ENCODE peak calls at places on chromosomes 6 and 20, in ten cellular contexts. V is GM23338; L is PC-3; H is activated CD8-positive, alpha-beta T cell treated with anti-CD3 and anti-CD28 coated beads for 36 hours; X is upper lobe of right lung; I is heart left ventricle; K is stomach; U is DND-41; C is esophagus squamous epithelium; Y is endothelial cell. B is an unnamed sample.

GRCh38 chr20:38049800-38050199 is 16.3 kb downstream of the RPRD1B start:
- DNase-seq in X (no peak), I (no peak), H (no peak), K (no peak), U (no peak), Y (no peak), V (no peak), L (peak), C (no peak), B (no peak)

GRCh38 chr6:138104618-138105213 is 2.5 kb downstream of the PERP start:
- DNase-seq in U (no peak), V (no peak), X (no peak), K (no peak), L (no peak), H (no peak), C (no peak), I (no peak), Y (no peak), B (no peak)

GRCh38 chr20:47956261-47956995 is 171.1 kb upstream of the SULF2 start:
- DNase-seq in I (peak), V (no peak), C (no peak), K (no peak), L (no peak), U (no peak), H (no peak), Y (no peak), X (no peak), B (no peak)

GRCh38 chr20:23629017-23629541 is 8.7 kb downstream of the CST3 start:
- DNase-seq in U (no peak), H (no peak), V (no peak), C (no peak), L (peak), I (no peak), X (no peak), K (peak), Y (no peak), B (no peak)

GRCh38 chr20:52975024-52975732 is 3.0 kb downstream of the TSHZ2 start:
- DNase-seq in X (no peak), U (no peak), C (no peak), I (no peak), V (no peak), H (no peak), Y (no peak), K (peak), L (peak), B (no peak)

GRCh38 chr20:1528811-1529210 is 28.7 kb downstream of the SIRPD start:
- DNase-seq in Y (no peak), L (peak), I (no peak), V (no peak), X (no peak), K (no peak), C (no peak), U (no peak), H (no peak), B (no peak)

GRCh38 chr20:7924692-7925091 is 15.6 kb downstream of the HAO1 start:
- DNase-seq in H (no peak), L (peak), K (no peak), C (no peak), X (no peak), V (no peak), I (no peak), Y (no peak), U (no peak), B (no peak)

GRCh38 chr20:8639112-8639778 is 429.6 kb upstream of the PLCB4 start:
- DNase-seq in Y (no peak), X (no peak), I (no peak), L (no peak), V (no peak), H (no peak), C (no peak), K (no peak), U (no peak), B (no peak)

GRCh38 chr20:52828199-52828598 is 144.0 kb upstream of the TSHZ2 start:
- DNase-seq in X (no peak), Y (no peak), U (no peak), V (no peak), I (no peak), C (no peak), L (no peak), K (no peak), H (no peak), B (no peak)

GRCh38 chr6:50842446-50842845 is 23.8 kb downstream of the TFAP2B start:
- DNase-seq in C (no peak), L (no peak), I (no peak), Y (no peak), V (peak), U (no peak), X (no peak), K (no peak), H (no peak), B (no peak)

GRCh38 chr20:49230575-49231211 is 11.5 kb downstream of the DDX27 start:
- DNase-seq in U (no peak), K (no peak), I (peak), Y (no peak), V (no peak), L (no peak), X (peak), C (no peak), H (no peak), B (peak)

GRCh38 chr6:41713650-41714291 is 21.6 kb downstream of the TFEB start:
- DNase-seq in U (no peak), K (peak), X (no peak), L (no peak), Y (no peak), I (peak), C (no peak), H (peak), V (no peak), B (no peak)

GRCh38 chr6:5333653-5334052 is 72.3 kb downstream of the FARS2 start:
- DNase-seq in U (no peak), I (no peak), K (no peak), V (no peak), X (no peak), Y (no peak), L (peak), C (no peak), H (no peak), B (no peak)

GRCh38 chr6:42813906-42814444 is 32.1 kb downstream of the BICRAL start:
- DNase-seq in H (no peak), C (no peak), L (no peak), V (no peak), K (no peak), X (no peak), Y (no peak), U (no peak), I (no peak), B (no peak)

GRCh38 chr6:113774122-113774835 is 82.9 kb upstream of the MARCKS start:
- DNase-seq in C (no peak), I (no peak), L (no peak), H (no peak), V (peak), X (no peak), Y (no peak), U (no peak), K (no peak), B (no peak)

GRCh38 chr6:158630944-158631616 is 13.5 kb downstream of the DYNLT1 start:
- DNase-seq in I (peak), C (no peak), U (no peak), X (peak), Y (no peak), V (no peak), H (no peak), K (peak), L (no peak), B (no peak)

GRCh38 chr6:42281016-42281533 is 63.4 kb upstream of the MRPS10 start:
- DNase-seq in K (no peak), H (no peak), I (no peak), U (no peak), X (no peak), C (no peak), V (no peak), Y (no peak), L (no peak), B (no peak)

GRCh38 chr6:165439928-165440554 is 130.6 kb upstream of the C6orf118 start:
- DNase-seq in H (no peak), K (no peak), X (no peak), C (no peak), I (no peak), L (peak), Y (no peak), V (peak), U (no peak), B (no peak)

GRCh38 chr20:13029687-13030510 is 21.1 kb downstream of the SPTLC3 start:
- DNase-seq in L (peak), Y (no peak), I (no peak), V (no peak), U (no peak), H (peak), X (no peak), K (peak), C (no peak), B (no peak)

GRCh38 chr6:35496036-35496850 is 636 bp downstream of the TEAD3 start:
- DNase-seq in K (peak), Y (peak), H (no peak), U (no peak), X (peak), L (peak), V (peak), I (peak), C (no peak), B (peak)

GRCh38 chr6:70131528-70131927 is 171.4 kb downstream of the COL9A1 start:
- DNase-seq in H (no peak), L (no peak), U (no peak), Y (no peak), V (no peak), K (no peak), I (no peak), C (no peak), X (no peak), B (no peak)

GRCh38 chr20:43824279-43824678 is 90.4 kb upstream of the TOX2 start:
- DNase-seq in K (no peak), C (no peak), U (no peak), I (no peak), X (peak), L (no peak), H (no peak), Y (no peak), V (no peak), B (no peak)

GRCh38 chr20:63895886-63896135 is 885 bp downstream of the DNAJC5 start:
- DNase-seq in H (no peak), V (no peak), I (no peak), C (no peak), Y (no peak), L (peak), U (no peak), X (no peak), K (no peak), B (no peak)

GRCh38 chr6:77063494-77063893 is 399.8 kb downstream of the HTR1B start:
- DNase-seq in V (no peak), X (no peak), U (no peak), L (no peak), I (no peak), H (no peak), C (no peak), Y (no peak), K (no peak), B (no peak)

GRCh38 chr20:8853805-8854338 is 215.0 kb upstream of the PLCB4 start:
- DNase-seq in X (no peak), K (no peak), V (peak), C (no peak), I (peak), H (peak), U (peak), L (peak), Y (peak), B (no peak)

GRCh38 chr6:46940433-46941226 is 18.9 kb upstream of the ADGRF5 start:
- DNase-seq in C (no peak), H (no peak), U (no peak), K (no peak), V (no peak), I (no peak), X (no peak), L (peak), Y (no peak), B (no peak)

GRCh38 chr6:47733879-47734558 is 35.6 kb downstream of the ADGRF4 start:
- DNase-seq in Y (no peak), K (no peak), U (no peak), H (no peak), X (no peak), C (no peak), I (no peak), L (peak), V (peak), B (no peak)

GRCh38 chr6:157066781-157067491 is 256.4 kb downstream of the TMEM242 start:
- DNase-seq in Y (no peak), X (no peak), K (no peak), I (no peak), L (peak), C (no peak), U (no peak), H (peak), V (no peak), B (no peak)

GRCh38 chr6:87155920-87156600 is 695 bp downstream of the ZNF292 start:
- DNase-seq in U (no peak), H (peak), K (peak), I (peak), L (peak), V (peak), Y (peak), C (no peak), X (peak), B (peak)

GRCh38 chr6:27771240-27771639 is 141.0 kb downstream of the OR2B2 start:
- DNase-seq in H (no peak), K (no peak), V (no peak), Y (no peak), I (no peak), X (no peak), U (no peak), L (no peak), C (no peak), B (no peak)

GRCh38 chr6:74925683-74926082 is 280.2 kb downstream of the COL12A1 start:
- DNase-seq in V (no peak), Y (peak), X (no peak), I (no peak), H (no peak), K (no peak), U (no peak), C (no peak), L (no peak), B (no peak)

GRCh38 chr6:9933674-9934073 is 481.2 kb downstream of the TFAP2A start:
- DNase-seq in U (no peak), C (no peak), V (no peak), Y (no peak), L (peak), I (no peak), H (no peak), K (no peak), X (no peak), B (no peak)

GRCh38 chr20:31496761-31497295 is 17.4 kb upstream of the HM13 start:
- DNase-seq in L (no peak), C (no peak), I (peak), K (no peak), U (no peak), Y (no peak), V (no peak), H (no peak), X (no peak), B (peak)

GRCh38 chr6:141173529-141173928 is 959.2 kb upstream of the GJE1 start:
- DNase-seq in H (no peak), Y (no peak), K (no peak), U (no peak), I (no peak), V (no peak), X (no peak), L (no peak), C (no peak), B (no peak)

GRCh38 chr6:33418690-33419291 is 884 bp upstream of the CUTA start:
- DNase-seq in L (no peak), U (no peak), Y (no peak), K (no peak), I (no peak), X (no peak), V (peak), C (no peak), H (peak), B (no peak)
- TF ChIP-seq CTCF in L (no peak), U (no peak), Y (no peak), K (no peak), I (no peak), X (no peak), V (no peak), C (no peak), H (no peak), B (no peak)

DNA sequence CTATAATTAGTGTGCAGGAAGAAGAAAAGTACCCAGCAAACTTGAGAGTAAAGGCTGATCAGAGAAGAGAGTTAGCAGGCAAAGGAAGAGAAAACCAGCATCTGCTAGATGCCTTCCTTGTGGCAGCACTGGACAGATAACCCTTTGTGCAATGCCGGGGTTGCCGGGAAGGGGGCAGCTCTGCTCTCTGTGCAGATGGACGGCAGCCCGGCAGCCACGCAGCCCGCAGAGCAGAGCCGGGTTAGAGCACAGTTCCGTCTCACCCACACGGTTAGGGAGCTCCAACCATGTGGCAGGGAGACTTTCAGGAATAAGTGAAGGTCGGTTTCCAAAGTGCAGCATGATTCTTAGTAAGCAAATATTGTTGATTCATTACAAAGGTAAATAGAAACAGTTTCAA is 80.0 kb upstream of the RPS6KA2 start:
- DNase-seq in H (peak), X (peak), C (no peak), I (peak), V (peak), Y (peak), L (peak), K (peak), U (peak), B (peak)
- TF ChIP-seq CTCF in H (no peak), X (peak), C (no peak), I (peak), V (peak), Y (no peak), L (peak), K (peak), U (peak), B (peak)

DNA sequence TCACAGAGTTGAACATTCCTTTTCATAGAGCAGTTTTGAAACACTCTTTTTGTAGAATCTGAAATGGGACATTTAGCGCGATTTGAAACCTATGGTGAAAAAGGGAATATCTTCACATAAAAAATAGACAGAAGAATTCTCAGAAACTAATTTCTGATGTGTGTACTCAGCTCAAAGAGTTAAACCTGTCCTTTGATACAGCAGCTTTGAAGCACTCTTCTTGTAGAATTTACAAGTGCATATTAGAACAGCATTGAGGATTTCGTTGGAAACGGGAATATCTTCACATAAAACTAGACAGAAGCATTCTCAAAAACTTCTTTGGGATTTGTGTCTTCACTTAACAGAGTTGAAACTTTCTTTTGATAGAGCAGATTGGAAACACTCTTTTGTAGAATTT is 650.7 kb upstream of the ZNF337 start:
- DNase-seq in K (no peak), L (no peak), Y (no peak), V (no peak), C (no peak), I (no peak), U (no peak), H (no peak), X (no peak), B (no peak)
- TF ChIP-seq CTCF in K (no peak), L (no peak), Y (no peak), V (no peak), C (no peak), I (no peak), U (no peak), H (no peak), X (no peak), B (no peak)

GRCh38 chr20:21801193-21801592 is 95.7 kb downstream of the PAX1 start:
- DNase-seq in C (no peak), U (no peak), I (no peak), H (no peak), K (no peak), V (no peak), Y (no peak), L (no peak), X (no peak), B (no peak)

GRCh38 chr20:21798384-21798783 is 92.9 kb downstream of the PAX1 start:
- DNase-seq in H (no peak), V (no peak), C (no peak), X (no peak), K (no peak), Y (no peak), U (no peak), I (no peak), L (no peak), B (no peak)

GRCh38 chr20:21796059-21796458 is 90.6 kb downstream of the PAX1 start:
- DNase-seq in I (no peak), C (no peak), X (no peak), K (no peak), Y (no peak), V (peak), H (peak), L (peak), U (peak), B (no peak)
- TF ChIP-seq CTCF in I (no peak), C (no peak), X (no peak), K (no peak), Y (no peak), V (peak), H (no peak), L (peak), U (peak), B (no peak)

GRCh38 chr6:168658059-168658458 is 217.1 kb downstream of the SMOC2 start:
- DNase-seq in C (no peak), X (no peak), K (no peak), H (no peak), Y (no peak), I (no peak), L (no peak), V (no peak), U (no peak), B (no peak)
- TF ChIP-seq CTCF in C (no peak), X (no peak), K (no peak), H (no peak), Y (no peak), I (no peak), L (no peak), V (peak), U (no peak), B (no peak)

DNA sequence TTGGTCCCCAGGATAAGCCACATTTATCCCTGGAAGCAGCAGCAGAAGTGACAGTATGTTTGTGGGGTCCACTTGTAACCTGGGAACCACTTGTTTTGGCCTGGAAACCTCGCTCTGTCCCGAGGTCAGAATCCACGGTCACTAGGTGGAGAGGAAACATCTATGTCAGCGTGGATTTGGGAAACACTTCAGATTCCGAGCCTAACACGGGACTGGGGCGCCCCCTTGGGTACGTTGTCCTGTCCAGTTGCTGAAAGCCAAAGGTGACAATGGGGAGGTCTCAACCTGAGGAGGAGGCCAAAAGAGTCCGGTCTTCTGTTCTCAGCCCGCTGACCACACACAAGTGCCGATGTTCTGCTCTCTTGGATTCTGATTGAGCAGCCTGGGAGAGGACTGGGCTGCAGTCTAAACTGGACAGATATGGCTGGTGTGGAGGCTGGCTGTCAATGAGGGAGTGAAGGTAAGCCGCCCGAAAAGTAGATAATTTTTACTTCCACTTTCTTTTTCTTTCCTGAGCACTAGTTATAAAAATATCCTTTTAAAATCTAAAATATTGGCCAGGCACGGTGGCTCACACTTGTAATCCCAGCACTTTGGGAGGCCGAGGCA is 4.9 kb upstream of the ZFP57 start:
- DNase-seq in X (no peak), U (no peak), L (no peak), Y (peak), V (peak), I (no peak), H (no peak), K (no peak), C (no peak), B (no peak)
- TF ChIP-seq CTCF in X (no peak), U (no peak), L (peak), Y (no peak), V (peak), I (peak), H (no peak), K (no peak), C (no peak), B (no peak)

B was measured in glutamatergic neuron.